ENCODE peak calls at places on chromosome 16, in nine cellular contexts. P is IMR-90; A is heart right ventricle; L is CD4-positive, alpha-beta memory T cell; U is esophagus muscularis mucosa; G is cardiac muscle cell; K is breast epithelium; D is fibroblast of lung; I is GM23248. E is an unnamed sample. For H3K36me3 and H3K4me1, the result is how much of the 10 kb centered on the place peaks cover.

GRCh38 chr16:8855051-8855786 is 13.6 kb downstream of the CARHSP1 start:
- DNase-seq in P (no peak), A (no peak), L (no peak), U (no peak), G (no peak), K (no peak), D (no peak), I (no peak), E (no peak)

GRCh38 chr16:22141746-22142145 is 20.6 kb upstream of the SDR42E2 start:
- DNase-seq in P (peak), A (no peak), L (no peak), U (no peak), G (peak), K (no peak), D (no peak), I (peak), E (no peak)

GRCh38 chr16:73304008-73304814 is 256.3 kb upstream of the ZFHX3 start:
- DNase-seq in P (no peak), A (no peak), L (no peak), U (no peak), G (no peak), K (no peak), D (no peak), I (no peak), E (no peak)

GRCh38 chr16:67879462-67879861 is 5.2 kb upstream of the NRN1L start:
- DNase-seq in P (no peak), A (no peak), L (no peak), U (no peak), G (no peak), K (no peak), D (no peak), I (no peak), E (no peak)

GRCh38 chr16:82753821-82754220 is 127.1 kb downstream of the CDH13 start:
- DNase-seq in P (peak), A (no peak), L (no peak), U (no peak), G (no peak), K (no peak), D (peak), I (peak), E (no peak)

GRCh38 chr16:74721716-74722115 is 21.1 kb upstream of the MLKL start:
- DNase-seq in P (no peak), A (no peak), L (no peak), U (no peak), G (no peak), K (no peak), D (no peak), I (no peak), E (no peak)

GRCh38 chr16:58013201-58013956 is 12.2 kb downstream of the USB1 start:
- DNase-seq in P (no peak), A (no peak), L (no peak), U (no peak), G (no peak), K (no peak), D (no peak), I (no peak), E (no peak)

GRCh38 chr16:48125888-48126287 is 29.9 kb downstream of the ABCC12 start:
- DNase-seq in P (no peak), A (no peak), L (no peak), U (no peak), G (no peak), K (no peak), D (peak), I (no peak), E (no peak)

GRCh38 chr16:69179255-69180010 is 7.5 kb upstream of the SNTB2 start:
- DNase-seq in P (peak), A (peak), L (no peak), U (peak), G (peak), K (peak), D (peak), I (peak), E (peak)

GRCh38 chr16:20844054-20844453 is 37.7 kb downstream of the REXO5 start:
- DNase-seq in P (no peak), A (no peak), L (peak), U (no peak), G (no peak), K (no peak), D (peak), I (no peak), E (no peak)

DNA sequence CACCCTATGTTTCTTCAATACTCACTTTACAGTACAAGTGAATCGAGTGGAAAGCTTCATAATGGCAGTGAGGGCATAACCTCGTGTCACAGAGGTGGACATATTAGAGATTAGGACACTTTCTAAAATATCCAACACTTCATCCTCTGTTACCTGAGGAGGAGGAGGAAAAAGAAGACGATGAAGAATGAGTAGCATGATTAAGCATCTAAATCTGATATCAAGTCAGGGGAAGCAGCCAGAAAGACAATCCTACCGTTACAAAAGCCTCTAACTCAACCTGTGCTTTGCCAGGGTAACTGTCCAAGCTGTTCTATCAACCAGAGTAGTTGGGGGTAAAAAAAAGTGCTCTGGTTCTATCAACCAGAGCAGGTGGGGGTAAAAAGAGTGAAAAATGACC is 23.7 kb upstream of the PHLPP2 start:
- DNase-seq in P (no peak), A (no peak), L (no peak), U (no peak), G (no peak), K (no peak), D (no peak), I (no peak), E (no peak)
- H3K36me3 ChIP-seq in P (half or more), A (half or more), L (under half), U (half or more), G (half or more), K (under half), D (under half), I (half or more), E (half or more)

GRCh38 chr16:50468749-50469078 is 79.5 kb upstream of the NKD1 start:
- DNase-seq in P (no peak), A (no peak), L (no peak), U (no peak), G (no peak), K (no peak), D (no peak), I (no peak), E (no peak)

GRCh38 chr16:50469744-50470301 is 78.4 kb upstream of the NKD1 start:
- DNase-seq in P (no peak), A (no peak), L (no peak), U (no peak), G (no peak), K (no peak), D (no peak), I (no peak), E (no peak)

GRCh38 chr16:50469121-50469743 is 79.0 kb upstream of the NKD1 start:
- DNase-seq in P (no peak), A (no peak), L (no peak), U (no peak), G (no peak), K (no peak), D (no peak), I (no peak), E (no peak)

GRCh38 chr16:50467559-50467942 is 80.6 kb upstream of the NKD1 start:
- DNase-seq in P (no peak), A (no peak), L (no peak), U (no peak), G (no peak), K (no peak), D (no peak), I (no peak), E (no peak)

GRCh38 chr16:50467943-50468748 is 80.0 kb upstream of the NKD1 start:
- DNase-seq in P (no peak), A (no peak), L (no peak), U (no peak), G (no peak), K (no peak), D (peak), I (peak), E (peak)
- H3K4me3 ChIP-seq in P (no peak), A (peak), L (no peak), U (peak), G (peak), K (peak), D (no peak), I (peak), E (peak)

GRCh38 chr16:2692251-2692947 is 10.1 kb downstream of the KCTD5 start:
- DNase-seq in P (peak), A (peak), L (no peak), U (no peak), G (no peak), K (no peak), D (peak), I (no peak), E (no peak)
- H3K4me1 ChIP-seq in P (under half), A (under half), L (under half), U (under half), G (under half), K (under half), D (under half), I (under half), E (under half)

DNA sequence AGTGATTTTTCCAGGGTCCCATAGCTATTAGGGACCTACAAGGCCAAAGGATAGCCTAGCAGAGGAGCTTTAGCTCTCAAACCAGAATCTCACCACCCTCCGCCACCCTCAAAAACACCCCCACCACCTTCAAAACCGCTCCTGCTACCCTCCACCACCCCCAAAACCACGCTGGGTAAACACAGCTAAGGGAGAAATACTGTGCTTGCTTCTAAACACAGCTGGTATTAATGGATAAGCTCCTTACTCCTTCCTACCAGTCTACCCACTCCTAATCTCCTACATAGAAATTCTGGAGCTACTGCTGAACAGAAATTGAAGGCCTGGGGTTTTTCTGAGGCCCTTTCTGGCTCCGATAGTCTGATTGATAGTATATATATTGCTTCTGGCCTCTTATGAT is 2.2 kb upstream of the LPCAT2 start:
- DNase-seq in P (no peak), A (no peak), L (no peak), U (no peak), G (no peak), K (no peak), D (no peak), I (no peak), E (no peak)
- H3K36me3 ChIP-seq in P (under half), A (under half), L (under half), U (under half), G (under half), K (under half), D (under half), I (half or more), E (under half)

GRCh38 chr16:85986931-85987749 is 88.2 kb downstream of the IRF8 start:
- DNase-seq in P (no peak), A (no peak), L (no peak), U (no peak), G (peak), K (no peak), D (no peak), I (no peak), E (peak)
- H3K4me3 ChIP-seq in P (no peak), A (no peak), L (no peak), U (no peak), G (no peak), K (no peak), D (peak), I (peak), E (no peak)

GRCh38 chr16:89319883-89320716 is 102.6 kb downstream of the ZNF778 start:
- DNase-seq in P (peak), A (peak), L (no peak), U (no peak), G (peak), K (peak), D (peak), I (peak), E (no peak)
- H3K4me1 ChIP-seq in P (half or more), A (half or more), L (half or more), U (half or more), G (half or more), K (under half), D (half or more), I (half or more), E (under half)

GRCh38 chr16:13733561-13733960 is 186.4 kb upstream of the ERCC4 start:
- DNase-seq in P (no peak), A (no peak), L (no peak), U (no peak), G (no peak), K (no peak), D (peak), I (no peak), E (no peak)
- H3K36me3 ChIP-seq in P (under half), A (under half), L (under half), U (under half), G (under half), K (under half), D (under half), I (under half), E (under half)

E was measured in HAP-1.